ENCODE peak calls at places on chromosomes 7 and 10, in four cellular contexts. One of them, this sample, is unnamed.

GRCh38 chr10:7161484-7162283 is 249.2 kb downstream of the SFMBT2 start:
- DNase-seq in tibial artery: peak
- DNase-seq in CD8-positive, alpha-beta T cell: no peak
- DNase-seq in HL-60: no peak
- DNase-seq in this sample: no peak

GRCh38 chr7:123682690-123683089 is 27.0 kb downstream of the LMOD2 start:
- DNase-seq in tibial artery: no peak
- DNase-seq in CD8-positive, alpha-beta T cell: no peak
- DNase-seq in HL-60: peak
- DNase-seq in this sample: no peak

GRCh38 chr7:2807846-2808772 is 36.0 kb downstream of the GNA12 start:
- DNase-seq in tibial artery: peak
- DNase-seq in CD8-positive, alpha-beta T cell: no peak
- DNase-seq in HL-60: no peak
- DNase-seq in this sample: peak

GRCh38 chr7:110307776-110308175 is 783.2 kb upstream of the LRRN3 start:
- DNase-seq in tibial artery: no peak
- DNase-seq in CD8-positive, alpha-beta T cell: no peak
- DNase-seq in HL-60: no peak
- DNase-seq in this sample: no peak

GRCh38 chr7:134505856-134506255 is 21.5 kb upstream of the AKR1B10 start:
- DNase-seq in tibial artery: no peak
- DNase-seq in CD8-positive, alpha-beta T cell: no peak
- DNase-seq in HL-60: no peak
- DNase-seq in this sample: no peak

GRCh38 chr7:6416516-6417145 is 31.1 kb downstream of the DAGLB start:
- DNase-seq in tibial artery: no peak
- DNase-seq in CD8-positive, alpha-beta T cell: no peak
- DNase-seq in HL-60: no peak
- DNase-seq in this sample: no peak

GRCh38 chr10:32692174-32692573 is 246.2 kb downstream of the CCDC7 start:
- DNase-seq in tibial artery: no peak
- DNase-seq in CD8-positive, alpha-beta T cell: no peak
- DNase-seq in HL-60: no peak
- DNase-seq in this sample: no peak

GRCh38 chr7:157471259-157472125 is 134.7 kb downstream of the DNAJB6 start:
- DNase-seq in tibial artery: no peak
- DNase-seq in CD8-positive, alpha-beta T cell: peak
- DNase-seq in HL-60: no peak
- DNase-seq in this sample: no peak

GRCh38 chr10:86953747-86954680 is 3.4 kb downstream of the MMRN2 start:
- DNase-seq in tibial artery: peak
- DNase-seq in CD8-positive, alpha-beta T cell: no peak
- DNase-seq in HL-60: no peak
- DNase-seq in this sample: peak

GRCh38 chr7:108367946-108368345 is 88.3 kb downstream of the NRCAM start:
- DNase-seq in tibial artery: no peak
- DNase-seq in CD8-positive, alpha-beta T cell: no peak
- DNase-seq in HL-60: no peak
- DNase-seq in this sample: no peak

GRCh38 chr7:826230-826905 is 5.9 kb upstream of the SUN1 start:
- DNase-seq in tibial artery: no peak
- DNase-seq in CD8-positive, alpha-beta T cell: no peak
- DNase-seq in HL-60: no peak
- DNase-seq in this sample: no peak

GRCh38 chr10:122380703-122381102 is 6.2 kb downstream of the PLEKHA1 start:
- DNase-seq in tibial artery: no peak
- DNase-seq in CD8-positive, alpha-beta T cell: no peak
- DNase-seq in HL-60: no peak
- DNase-seq in this sample: no peak

GRCh38 chr7:130903358-130903974 is 169.5 kb upstream of the KLF14 start:
- DNase-seq in tibial artery: no peak
- DNase-seq in CD8-positive, alpha-beta T cell: no peak
- DNase-seq in HL-60: no peak
- DNase-seq in this sample: no peak
- H3K27ac ChIP-seq in tibial artery: peak
- H3K27ac ChIP-seq in CD8-positive, alpha-beta T cell: no peak
- H3K27ac ChIP-seq in HL-60: no peak
- H3K27ac ChIP-seq in this sample: peak

GRCh38 chr10:89158446-89158845 is 48.7 kb downstream of the CH25H start:
- DNase-seq in tibial artery: no peak
- DNase-seq in CD8-positive, alpha-beta T cell: no peak
- DNase-seq in HL-60: no peak
- DNase-seq in this sample: no peak
- H3K27ac ChIP-seq in tibial artery: no peak
- H3K27ac ChIP-seq in CD8-positive, alpha-beta T cell: no peak
- H3K27ac ChIP-seq in HL-60: no peak
- H3K27ac ChIP-seq in this sample: no peak

GRCh38 chr7:116357776-116358670 is 141.5 kb upstream of the CAV2 start:
- DNase-seq in tibial artery: no peak
- DNase-seq in CD8-positive, alpha-beta T cell: no peak
- DNase-seq in HL-60: no peak
- DNase-seq in this sample: no peak
- H3K27ac ChIP-seq in tibial artery: peak
- H3K27ac ChIP-seq in CD8-positive, alpha-beta T cell: no peak
- H3K27ac ChIP-seq in HL-60: no peak
- H3K27ac ChIP-seq in this sample: peak

GRCh38 chr10:72477463-72477862 is 122.7 kb upstream of the DNAJB12 start:
- DNase-seq in tibial artery: no peak
- DNase-seq in CD8-positive, alpha-beta T cell: no peak
- DNase-seq in HL-60: no peak
- DNase-seq in this sample: no peak
- H3K27ac ChIP-seq in tibial artery: no peak
- H3K27ac ChIP-seq in CD8-positive, alpha-beta T cell: no peak
- H3K27ac ChIP-seq in HL-60: no peak
- H3K27ac ChIP-seq in this sample: no peak

DNA sequence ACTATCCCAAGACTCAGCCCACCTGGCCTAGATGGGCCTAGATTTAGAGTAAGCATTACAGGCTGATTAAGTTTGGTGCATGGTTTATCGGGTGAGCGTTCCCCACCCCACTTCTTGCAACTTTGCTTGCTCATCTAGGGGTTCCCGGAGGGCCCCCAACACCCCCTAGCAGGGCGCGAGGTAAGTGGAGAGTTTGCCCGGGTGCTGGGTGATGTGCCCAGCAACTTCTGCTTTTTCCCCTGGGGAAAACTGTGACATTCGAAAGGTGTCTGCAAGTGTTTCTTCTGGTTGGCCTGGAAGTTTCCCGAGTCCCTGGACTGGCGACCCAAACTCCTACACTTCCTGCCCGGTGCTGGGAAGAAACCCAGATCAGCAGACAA is 31.7 kb downstream of the SKIDA1 start:
- DNase-seq in tibial artery: no peak
- DNase-seq in CD8-positive, alpha-beta T cell: no peak
- DNase-seq in HL-60: no peak
- DNase-seq in this sample: no peak
- H3K27ac ChIP-seq in tibial artery: no peak
- H3K27ac ChIP-seq in CD8-positive, alpha-beta T cell: no peak
- H3K27ac ChIP-seq in HL-60: no peak
- H3K27ac ChIP-seq in this sample: no peak

This sample was measured in upper lobe of left lung.